ENCODE peak calls at places on chromosomes 11 and 22, in eight cellular contexts. F is AG04450, A is ovary, W is HL-60, B is mammary epithelial cell, D is MM.1S, L is cardiac muscle cell, P is neural progenitor cell. S is an unnamed sample.

GRCh38 chr11:75786101-75786736 is 17.6 kb downstream of the DGAT2 start:
- DNase-seq in F (no peak), A (no peak), W (no peak), B (no peak), D (no peak), L (no peak), P (no peak), S (no peak)

GRCh38 chr11:127600674-127601073 is 600.1 kb upstream of the KIRREL3 start:
- DNase-seq in F (no peak), A (no peak), W (no peak), B (no peak), D (no peak), L (no peak), P (no peak), S (no peak)

GRCh38 chr22:30304495-30305244 is 15.4 kb upstream of the CASTOR1 start:
- DNase-seq in F (no peak), A (no peak), W (no peak), B (peak), D (no peak), L (no peak), P (no peak), S (no peak)

GRCh38 chr11:131099746-131100145 is 183.5 kb upstream of the SNX19 start:
- DNase-seq in F (no peak), A (no peak), W (no peak), B (no peak), D (no peak), L (peak), P (no peak), S (no peak)

GRCh38 chr11:76337918-76338317 is 43.0 kb downstream of the THAP12 start:
- DNase-seq in F (no peak), A (no peak), W (no peak), B (no peak), D (no peak), L (no peak), P (no peak), S (no peak)

GRCh38 chr22:39546889-39547586 is 14.5 kb upstream of the RPS19BP1 start:
- DNase-seq in F (no peak), A (no peak), W (no peak), B (peak), D (no peak), L (no peak), P (no peak), S (no peak)

GRCh38 chr11:121589946-121590537 is 137.3 kb upstream of the SORL1-AS1 start:
- DNase-seq in F (no peak), A (no peak), W (peak), B (no peak), D (no peak), L (no peak), P (no peak), S (no peak)

GRCh38 chr22:33757443-33758124 is 162.7 kb downstream of the LARGE1 start:
- DNase-seq in F (no peak), A (no peak), W (no peak), B (no peak), D (no peak), L (no peak), P (peak), S (no peak)

GRCh38 chr11:65896009-65896999 is 3.9 kb downstream of the FOSL1 start:
- DNase-seq in F (no peak), A (no peak), W (no peak), B (no peak), D (no peak), L (no peak), P (no peak), S (no peak)

GRCh38 chr11:64048042-64048854 is 12.5 kb downstream of the FLRT1 start:
- DNase-seq in F (no peak), A (no peak), W (no peak), B (no peak), D (no peak), L (no peak), P (peak), S (no peak)

GRCh38 chr11:64621283-64622019 is 30.4 kb downstream of the SLC22A12 start:
- DNase-seq in F (no peak), A (no peak), W (no peak), B (no peak), D (no peak), L (no peak), P (no peak), S (no peak)

GRCh38 chr11:127003260-127003981 is 2.9 kb upstream of the KIRREL3 start:
- DNase-seq in F (no peak), A (no peak), W (no peak), B (peak), D (peak), L (no peak), P (peak), S (no peak)

GRCh38 chr11:125967515-125967914 is 21.7 kb downstream of the VSIG10L2 start:
- DNase-seq in F (no peak), A (no peak), W (no peak), B (no peak), D (no peak), L (no peak), P (no peak), S (no peak)

GRCh38 chr11:1931326-1931725 is 11.8 kb downstream of the TNNT3 start:
- DNase-seq in F (no peak), A (no peak), W (no peak), B (no peak), D (no peak), L (peak), P (no peak), S (no peak)

GRCh38 chr11:6229911-6230310 is 4.5 kb downstream of the FHIP1B start:
- DNase-seq in F (no peak), A (no peak), W (no peak), B (no peak), D (no peak), L (no peak), P (no peak), S (no peak)

GRCh38 chr11:130162733-130163132 is 3.2 kb downstream of the ST14 start:
- DNase-seq in F (no peak), A (no peak), W (peak), B (peak), D (peak), L (peak), P (no peak), S (no peak)

GRCh38 chr22:32788884-32789624 is 12.5 kb upstream of the TIMP3 start:
- DNase-seq in F (no peak), A (no peak), W (no peak), B (no peak), D (no peak), L (peak), P (no peak), S (no peak)

GRCh38 chr11:1236316-1237127 is 13.7 kb downstream of the MUC5B start:
- DNase-seq in F (no peak), A (no peak), W (no peak), B (no peak), D (no peak), L (no peak), P (no peak), S (no peak)

GRCh38 chr11:257766-258493 is 20.3 kb upstream of the NLRP6 start:
- DNase-seq in F (no peak), A (no peak), W (no peak), B (no peak), D (no peak), L (no peak), P (no peak), S (no peak)

GRCh38 chr11:134761361-134761760 is 349.3 kb upstream of the B3GAT1 start:
- DNase-seq in F (no peak), A (no peak), W (no peak), B (no peak), D (no peak), L (no peak), P (no peak), S (no peak)

GRCh38 chr22:44242946-44243724 is 62.4 kb downstream of the PARVG start:
- DNase-seq in F (no peak), A (no peak), W (no peak), B (no peak), D (no peak), L (no peak), P (no peak), S (no peak)

GRCh38 chr11:71206186-71206585 is 46.2 kb downstream of the SHANK2 start:
- DNase-seq in F (no peak), A (no peak), W (no peak), B (no peak), D (no peak), L (peak), P (peak), S (no peak)

GRCh38 chr22:50731811-50732624 is 6.0 kb upstream of the ACR start:
- DNase-seq in F (peak), A (peak), W (peak), B (peak), D (peak), L (peak), P (peak), S (no peak)

GRCh38 chr11:113634940-113635575 is 71.0 kb downstream of the TMPRSS5 start:
- DNase-seq in F (no peak), A (no peak), W (no peak), B (peak), D (no peak), L (no peak), P (no peak), S (no peak)

GRCh38 chr11:19013181-19013857 is 47.2 kb downstream of the MRGPRX2 start:
- DNase-seq in F (no peak), A (no peak), W (no peak), B (peak), D (no peak), L (no peak), P (no peak), S (no peak)

GRCh38 chr11:28114731-28115130 is 6.5 kb downstream of the METTL15 start:
- DNase-seq in F (no peak), A (no peak), W (no peak), B (no peak), D (no peak), L (no peak), P (no peak), S (no peak)

GRCh38 chr11:96074551-96075309 is 150.8 kb upstream of the MTMR2 start:
- DNase-seq in F (no peak), A (no peak), W (no peak), B (no peak), D (no peak), L (no peak), P (no peak), S (no peak)

GRCh38 chr11:74636633-74637184 is 44.3 kb downstream of the POLD3 start:
- DNase-seq in F (peak), A (no peak), W (peak), B (peak), D (no peak), L (peak), P (no peak), S (peak)

GRCh38 chr11:71336176-71336995 is 84.0 kb upstream of the SHANK2 start:
- DNase-seq in F (no peak), A (peak), W (no peak), B (no peak), D (no peak), L (no peak), P (no peak), S (no peak)

GRCh38 chr11:90392692-90393091 is 169.8 kb upstream of the CHORDC1 start:
- DNase-seq in F (no peak), A (no peak), W (no peak), B (no peak), D (no peak), L (no peak), P (no peak), S (no peak)

GRCh38 chr11:10322401-10322800 is 17.5 kb downstream of the ADM start:
- DNase-seq in F (no peak), A (no peak), W (no peak), B (no peak), D (no peak), L (peak), P (no peak), S (no peak)

GRCh38 chr11:10323793-10324170 is 18.9 kb downstream of the ADM start:
- DNase-seq in F (no peak), A (no peak), W (no peak), B (peak), D (no peak), L (peak), P (no peak), S (no peak)

GRCh38 chr11:10325398-10326079 is 20.7 kb downstream of the ADM start:
- DNase-seq in F (peak), A (no peak), W (no peak), B (no peak), D (no peak), L (peak), P (no peak), S (no peak)

GRCh38 chr11:10324474-10324873 is 19.6 kb downstream of the ADM start:
- DNase-seq in F (no peak), A (no peak), W (no peak), B (no peak), D (no peak), L (peak), P (no peak), S (no peak)

DNA sequence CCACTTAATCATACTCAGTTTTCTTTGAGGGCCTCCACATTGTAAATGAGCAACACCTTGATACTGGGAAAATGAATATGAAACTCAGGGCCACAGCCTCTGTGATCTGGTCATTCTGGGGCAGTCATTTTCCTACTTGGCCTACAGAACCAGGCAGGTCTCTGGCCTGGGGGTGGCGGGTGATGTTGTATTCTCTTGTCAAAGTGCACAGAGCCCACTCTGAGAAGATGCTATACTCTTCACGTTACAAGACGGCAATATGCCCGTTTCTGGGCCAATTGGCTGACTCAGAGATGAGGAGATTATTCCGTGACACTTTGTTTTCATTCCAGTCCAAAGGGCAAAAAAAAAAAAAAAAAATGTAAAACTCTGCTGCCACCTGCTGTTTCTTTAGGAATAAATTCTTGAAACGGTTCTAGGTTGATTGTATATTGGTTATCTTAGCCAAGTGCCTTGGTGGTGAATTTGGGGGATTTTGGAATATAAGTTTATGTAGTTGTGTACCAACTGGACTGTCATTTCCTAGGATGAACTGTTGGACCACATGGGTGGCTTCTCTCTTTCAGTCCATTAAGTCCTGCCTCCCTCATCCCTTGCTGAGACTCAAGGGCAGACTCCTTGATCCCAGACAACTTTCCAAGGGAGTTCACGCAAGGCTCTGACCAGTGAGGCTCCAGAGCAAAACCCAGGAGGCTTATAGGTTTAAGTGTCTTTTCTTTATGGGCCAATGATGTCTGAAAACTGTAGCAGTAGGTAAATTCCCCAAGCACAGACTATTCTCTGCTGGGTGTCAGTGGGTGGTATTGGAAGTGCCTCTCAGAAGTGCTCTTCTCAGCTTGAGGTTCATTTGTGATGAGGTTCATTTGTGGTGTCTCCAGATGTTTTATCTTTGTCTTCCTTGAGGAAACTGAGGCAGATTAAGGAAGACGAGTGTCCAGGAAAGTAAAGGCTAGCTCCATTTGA is 18.2 kb downstream of the ADM start:
- DNase-seq in F (no peak), A (peak), W (peak), B (peak), D (peak), L (peak), P (peak), S (peak)
- H3K4me3 ChIP-seq in F (no peak), A (no peak), W (no peak), B (no peak), D (peak), L (no peak), P (no peak), S (no peak)

GRCh38 chr11:73186294-73186850 is 31.7 kb upstream of the P2RY2 start:
- DNase-seq in F (no peak), A (peak), W (no peak), B (peak), D (no peak), L (no peak), P (no peak), S (no peak)

GRCh38 chr11:73184953-73185671 is 33.0 kb upstream of the P2RY2 start:
- DNase-seq in F (no peak), A (peak), W (peak), B (peak), D (peak), L (peak), P (peak), S (no peak)

GRCh38 chr11:73186886-73187285 is 31.2 kb upstream of the P2RY2 start:
- DNase-seq in F (no peak), A (peak), W (no peak), B (no peak), D (no peak), L (no peak), P (no peak), S (no peak)

GRCh38 chr11:73185680-73186293 is 32.3 kb upstream of the P2RY2 start:
- DNase-seq in F (peak), A (peak), W (peak), B (peak), D (no peak), L (peak), P (no peak), S (peak)

DNA sequence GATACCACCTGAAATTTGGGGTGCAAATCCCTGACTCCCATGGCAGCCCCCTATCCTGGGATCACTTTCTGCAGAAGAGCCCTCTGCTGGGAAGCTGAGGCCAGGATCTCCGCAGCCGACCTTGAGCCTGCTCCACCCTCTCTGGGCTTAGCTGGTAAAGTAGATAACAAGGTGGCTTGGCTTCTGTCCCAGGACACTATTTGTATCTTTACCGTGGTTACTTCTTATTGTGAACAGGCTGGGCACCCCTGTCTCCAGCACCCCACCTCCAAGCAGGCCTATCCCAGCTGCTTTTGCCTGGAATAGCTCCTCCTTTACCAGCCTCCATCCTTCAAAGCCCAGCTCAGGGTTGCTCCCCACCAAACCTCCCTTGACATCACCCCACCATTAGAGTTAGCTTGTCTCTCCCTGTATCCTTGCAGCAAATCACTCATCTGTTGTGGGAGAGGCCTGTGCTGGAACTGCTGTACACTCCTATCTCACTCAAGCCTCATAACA is 35.2 kb upstream of the P2RY2 start:
- DNase-seq in F (no peak), A (peak), W (no peak), B (no peak), D (no peak), L (peak), P (no peak), S (no peak)
- TF ChIP-seq CTCF in F (no peak), A (no peak), W (no peak), B (no peak), D (no peak), L (no peak), P (peak), S (no peak)

DNA sequence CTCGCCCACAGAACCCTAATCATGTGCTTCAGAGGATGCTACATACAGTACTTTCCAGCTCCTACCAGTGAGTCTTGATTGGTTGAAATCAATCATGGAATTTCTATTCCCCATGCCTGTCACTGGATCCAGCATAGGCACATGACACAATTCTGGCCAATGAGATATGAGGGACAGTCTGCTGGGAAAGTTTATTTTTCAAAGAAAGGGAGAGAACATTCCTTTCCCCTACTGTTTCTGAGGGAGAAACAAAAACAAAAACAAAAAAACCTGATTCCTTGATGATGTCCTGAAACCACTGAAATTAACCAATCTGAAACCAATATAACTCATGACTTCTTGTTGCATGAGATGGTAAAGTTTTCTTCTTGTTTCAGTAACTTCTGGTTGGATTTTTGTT is 3.3 kb upstream of the RCN1 start:
- DNase-seq in F (no peak), A (no peak), W (no peak), B (peak), D (peak), L (peak), P (no peak), S (no peak)
- H3K4me3 ChIP-seq in F (no peak), A (no peak), W (no peak), B (peak), D (no peak), L (no peak), P (no peak), S (no peak)

DNA sequence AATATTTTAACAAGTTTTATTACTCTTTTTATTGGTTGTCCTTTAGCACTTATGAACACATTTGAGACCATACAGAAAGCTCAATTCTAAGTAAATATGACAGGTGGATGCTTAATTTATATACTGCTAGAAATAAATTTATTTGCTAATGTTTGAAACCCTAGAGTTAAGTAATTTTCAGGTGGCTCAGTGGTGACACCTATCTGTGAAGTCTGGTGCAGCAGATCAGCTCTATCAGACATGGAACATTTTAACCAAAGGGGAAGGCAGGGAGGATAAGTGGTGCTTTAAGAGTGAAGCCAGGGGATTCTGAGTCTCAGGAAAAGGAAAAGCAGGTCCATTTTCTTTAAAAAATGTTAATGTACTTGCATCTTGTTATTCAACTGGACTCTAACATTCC is 175.8 kb downstream of the DSCAML1 start:
- DNase-seq in F (no peak), A (no peak), W (no peak), B (no peak), D (no peak), L (peak), P (no peak), S (no peak)
- TF ChIP-seq CTCF in F (peak), A (no peak), W (peak), B (peak), D (peak), L (peak), P (peak), S (peak)

DNA sequence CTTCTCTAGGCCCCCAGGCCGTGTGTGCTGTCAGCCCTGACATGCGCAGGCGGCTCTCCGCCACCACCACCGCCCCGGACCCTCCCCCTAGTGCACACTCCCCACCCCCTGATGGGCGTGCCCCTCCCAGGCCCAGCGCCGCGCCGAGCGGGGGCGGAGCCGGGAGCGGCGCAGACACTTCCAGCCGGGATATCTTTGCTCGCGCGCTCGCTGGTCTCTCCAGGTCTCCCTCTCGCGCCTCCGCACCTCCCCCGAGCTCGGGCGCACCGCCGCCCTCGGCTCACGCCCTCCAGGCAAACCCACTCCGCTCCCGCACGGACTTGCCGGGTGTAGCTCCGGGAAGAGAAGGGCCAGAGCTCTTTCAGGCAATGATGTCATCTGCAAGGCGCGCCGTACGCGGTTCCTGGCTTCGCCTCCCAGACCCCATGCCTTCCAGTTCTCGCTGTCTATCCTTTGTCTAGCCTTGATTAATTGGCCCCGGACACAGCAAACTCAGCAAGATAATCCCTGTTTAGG is at the start of gene SCN3B:
- DNase-seq in F (peak), A (peak), W (no peak), B (peak), D (peak), L (peak), P (peak), S (no peak)
- H3K4me3 ChIP-seq in F (peak), A (peak), W (peak), B (peak), D (peak), L (peak), P (peak), S (peak)

GRCh38 chr22:37782340-37783168 is 25.2 kb upstream of the GCAT start:
- DNase-seq in F (no peak), A (no peak), W (no peak), B (no peak), D (no peak), L (no peak), P (no peak), S (no peak)
- TF ChIP-seq CTCF in F (no peak), A (no peak), W (no peak), B (no peak), D (no peak), L (no peak), P (no peak), S (no peak)

GRCh38 chr11:47466701-47467250 is 17.8 kb upstream of the RAPSN start:
- DNase-seq in F (no peak), A (peak), W (no peak), B (no peak), D (no peak), L (peak), P (peak), S (no peak)
- H3K4me3 ChIP-seq in F (no peak), A (no peak), W (no peak), B (no peak), D (no peak), L (no peak), P (no peak), S (no peak)

S was measured in AG04449.